ENCODE peak calls at places on chromosome 17, in eight cellular contexts. S is HFF-Myc, R is BJ, F is heart right ventricle, D is ovary, P is AG10803, Z is tibial nerve, M is transverse colon. Q is an unnamed sample.
A peak's percentile ranks its signal among the peaks of the same experiment; 100 is the strongest.

GRCh38 chr17:76384222-76384986 is at the start of gene SPHK1:
- DNase-seq in S (no peak), Z (peak; percentile 26), M (peak; percentile 76), F (peak; percentile 63), P (peak; percentile 86), D (peak; percentile 66), R (no peak), Q (peak; percentile 65)

GRCh38 chr17:10183931-10184930 is 14.2 kb downstream of the GAS7 start:
- DNase-seq in M (no peak), R (no peak), Z (no peak), S (no peak), D (no peak), P (no peak), F (no peak), Q (no peak)

GRCh38 chr17:1095853-1096675 is 83.7 kb downstream of the ABR start:
- DNase-seq in R (no peak), Z (no peak), P (no peak), F (no peak), D (no peak), S (no peak), M (no peak), Q (no peak)

GRCh38 chr17:50514936-50515702 is 6.9 kb downstream of the MYCBPAP start:
- DNase-seq in Z (peak; percentile 61), D (peak; percentile 69), S (no peak), P (peak; percentile 71), M (no peak), R (no peak), F (no peak), Q (no peak)

GRCh38 chr17:2289878-2290478 is 13.6 kb downstream of the SMG6 start:
- DNase-seq in D (no peak), S (no peak), Z (no peak), R (no peak), P (no peak), F (no peak), M (no peak), Q (no peak)

GRCh38 chr17:1090454-1091189 is 89.2 kb downstream of the ABR start:
- DNase-seq in M (no peak), D (no peak), F (no peak), Z (no peak), S (no peak), P (no peak), R (no peak), Q (no peak)

GRCh38 chr17:49997256-49997735 is 2.3 kb upstream of the DLX3 start:
- DNase-seq in F (no peak), S (no peak), Z (no peak), R (no peak), D (no peak), P (no peak), M (no peak), Q (no peak)

GRCh38 chr17:39926588-39927100 is 757 bp downstream of the ORMDL3 start:
- DNase-seq in Z (no peak), D (no peak), M (peak; percentile 60), F (peak; percentile 41), S (no peak), P (peak; percentile 29), R (no peak), Q (no peak)

GRCh38 chr17:2202302-2202995 is 101.1 kb downstream of the SMG6 start:
- DNase-seq in Z (no peak), R (no peak), S (no peak), F (no peak), P (no peak), M (no peak), D (peak; percentile 8), Q (no peak)

GRCh38 chr17:45222273-45222993 is 748 bp downstream of the FMNL1 start:
- DNase-seq in D (no peak), M (no peak), S (no peak), Z (no peak), R (no peak), P (no peak), F (no peak), Q (no peak)

GRCh38 chr17:41496803-41497484 is 7.2 kb upstream of the KRT36 start:
- DNase-seq in D (no peak), R (peak; percentile 51), S (peak; percentile 56), Z (peak; percentile 32), M (peak; percentile 84), F (peak; percentile 61), P (peak; percentile 86), Q (peak; percentile 56)

DNA sequence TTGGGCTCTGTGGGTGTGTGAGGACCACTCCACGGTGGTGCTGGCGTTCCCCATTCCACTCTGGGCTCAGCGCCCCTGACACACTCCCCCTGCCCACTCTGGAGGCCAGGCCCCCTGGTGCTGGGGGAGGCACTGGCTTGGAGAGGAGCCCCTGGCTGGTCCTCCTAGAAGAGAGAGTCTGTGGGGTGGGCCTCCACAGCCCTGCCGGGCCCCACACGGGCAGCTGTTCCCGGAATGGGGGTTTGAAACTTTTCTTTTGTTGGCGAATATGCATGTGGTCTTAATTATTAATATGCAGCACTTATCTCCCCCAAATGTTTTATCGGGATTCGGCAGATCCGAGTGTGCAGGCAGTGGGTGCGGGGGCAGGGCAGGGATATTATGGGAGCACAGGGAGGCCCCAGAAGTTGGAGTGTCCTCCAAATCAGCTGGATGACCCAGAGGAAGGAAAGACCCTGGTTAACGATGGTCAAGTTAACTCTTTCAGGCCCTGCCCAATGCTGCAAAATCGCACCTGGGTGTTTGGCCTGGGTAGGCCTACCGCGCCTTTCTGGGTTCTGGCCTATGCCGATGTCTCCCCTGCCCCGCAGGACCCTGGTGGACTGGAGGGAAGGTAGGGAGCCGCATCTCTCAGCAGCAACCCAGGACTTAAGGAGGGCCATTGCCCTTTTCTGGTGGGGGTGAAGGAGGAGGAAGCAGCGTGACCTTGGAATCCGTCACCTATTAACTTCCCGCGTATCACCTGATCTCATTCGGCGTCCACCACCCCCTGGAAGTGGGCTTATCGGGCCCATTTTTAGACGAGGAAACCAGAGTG is 36.0 kb downstream of the TMEM235 start:
- DNase-seq in F (no peak), R (no peak), Z (no peak), M (no peak), P (no peak), D (no peak), S (no peak), Q (no peak)
- TF ChIP-seq CTCF in F (no peak), R (no peak), Z (no peak), M (no peak), P (no peak), D (no peak), S (no peak), Q (no peak)

DNA sequence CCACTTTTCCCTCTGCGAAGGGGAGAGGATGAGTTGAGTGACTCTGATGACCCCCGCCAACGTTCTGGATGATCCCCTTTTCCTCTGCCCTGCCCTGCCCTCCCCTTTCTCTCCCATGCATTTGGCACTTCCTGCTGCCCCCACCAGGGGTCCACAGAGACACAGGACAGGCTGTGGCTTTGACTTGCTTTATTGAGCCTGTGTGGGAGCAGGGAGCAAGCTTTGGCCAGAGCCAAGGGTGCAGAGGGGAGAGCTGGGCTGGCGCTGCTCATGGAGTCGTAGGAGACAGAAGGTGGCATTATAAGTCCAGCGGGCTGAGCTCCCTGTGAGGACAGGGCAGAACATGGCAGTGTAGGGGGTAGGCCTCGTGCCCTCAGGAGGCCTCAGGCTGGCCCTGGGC is 1.6 kb downstream of the PPY start:
- DNase-seq in P (peak; percentile 25), R (no peak), F (no peak), S (no peak), Z (no peak), M (no peak), D (no peak), Q (peak; percentile 69)
- TF ChIP-seq CTCF in P (peak; percentile 64), R (peak; percentile 73), F (peak; percentile 52), S (peak; percentile 69), Z (no peak), M (no peak), D (no peak), Q (peak; percentile 65)

GRCh38 chr17:74262601-74263000 is 11.4 kb upstream of the DNAI2 start:
- DNase-seq in R (no peak), M (no peak), D (no peak), Z (no peak), F (no peak), S (no peak), P (no peak), Q (no peak)

GRCh38 chr17:74260525-74260850 is 13.5 kb upstream of the DNAI2 start:
- DNase-seq in F (no peak), S (no peak), P (no peak), R (no peak), Z (no peak), M (no peak), D (no peak), Q (no peak)

GRCh38 chr17:74257311-74257710 is 16.7 kb upstream of the DNAI2 start:
- DNase-seq in R (no peak), Z (no peak), D (no peak), S (no peak), M (no peak), F (no peak), P (no peak), Q (no peak)

DNA sequence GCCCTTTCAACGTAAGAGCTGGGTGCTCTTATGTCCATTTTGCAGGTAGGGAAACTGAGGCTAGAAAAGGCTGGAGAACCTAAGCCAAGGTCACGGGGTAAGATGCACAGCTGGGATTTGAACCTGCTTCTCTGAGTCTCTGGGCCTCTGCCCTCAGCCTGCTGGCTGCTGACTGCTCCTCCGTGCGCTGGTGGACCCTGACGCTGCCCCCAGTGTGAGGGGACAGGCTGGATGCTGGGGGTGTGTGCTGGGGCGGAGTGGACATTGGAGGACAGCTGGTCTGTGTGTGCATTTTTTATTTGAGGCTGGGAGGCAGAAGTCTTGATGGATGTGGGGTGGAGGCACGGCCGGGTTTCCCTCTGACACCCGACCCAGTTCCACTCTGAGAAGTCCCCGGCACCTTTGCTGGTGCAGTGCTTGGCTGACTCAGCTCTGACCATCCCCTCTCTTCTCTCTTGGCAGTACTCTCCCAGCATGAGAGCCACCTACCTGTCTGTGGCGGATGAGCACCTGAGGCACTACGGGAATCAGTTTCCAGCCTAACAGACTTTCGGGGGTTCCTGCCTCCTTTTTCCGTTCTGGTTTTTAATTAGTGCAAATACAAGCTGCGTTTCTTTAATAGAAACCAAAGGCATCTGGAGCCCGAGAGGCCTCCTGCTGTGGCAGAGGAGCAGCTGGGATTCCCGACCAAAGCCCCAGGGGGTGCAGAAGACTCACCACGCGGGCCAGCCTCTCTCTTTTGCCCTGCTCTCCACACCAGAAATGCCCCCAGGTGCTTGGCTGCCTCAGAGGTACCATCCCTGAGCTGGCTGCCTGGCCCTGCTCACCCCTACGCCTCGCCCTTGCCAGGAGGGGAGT is 14.1 kb upstream of the DNAI2 start:
- DNase-seq in P (no peak), M (no peak), S (no peak), D (no peak), Z (no peak), R (no peak), F (no peak), Q (no peak)
- TF ChIP-seq CTCF in P (no peak), M (no peak), S (no peak), D (no peak), Z (no peak), R (no peak), F (no peak), Q (no peak)

GRCh38 chr17:65553646-65554567 is 7.5 kb downstream of the AXIN2 start:
- DNase-seq in M (no peak), R (no peak), F (no peak), P (peak; percentile 84), S (no peak), Z (no peak), D (no peak), Q (no peak)
- TF ChIP-seq CTCF in M (no peak), R (no peak), F (no peak), P (no peak), S (no peak), Z (no peak), D (no peak), Q (no peak)